ENCODE peak calls at places on chromosomes 3 and 15, in five cellular contexts. U is breast epithelium, I is fibroblast of lung, L is foreskin fibroblast, K is cardiac muscle cell. D is an unnamed sample.

GRCh38 chr3:133472242-133472641 is 72.4 kb downstream of the BFSP2 start:
- DNase-seq in U (no peak), I (peak), L (peak), K (peak), D (no peak)

GRCh38 chr3:11601446-11602241 is 42.1 kb downstream of the VGLL4 start:
- DNase-seq in U (no peak), I (peak), L (no peak), K (peak), D (peak)

GRCh38 chr3:124800076-124800475 is 69.8 kb downstream of the UMPS start:
- DNase-seq in U (no peak), I (no peak), L (no peak), K (no peak), D (no peak)

GRCh38 chr15:69958494-69959134 is 139.1 kb downstream of the TLE3 start:
- DNase-seq in U (no peak), I (no peak), L (no peak), K (no peak), D (no peak)

GRCh38 chr15:38474155-38474757 is 20.3 kb downstream of the FAM98B start:
- DNase-seq in U (no peak), I (peak), L (peak), K (peak), D (peak)

GRCh38 chr15:59996498-59997041 is 7.5 kb upstream of the FOXB1 start:
- DNase-seq in U (no peak), I (no peak), L (no peak), K (no peak), D (no peak)

GRCh38 chr3:171976526-171976925 is 62.9 kb upstream of the FNDC3B start:
- DNase-seq in U (no peak), I (peak), L (peak), K (no peak), D (no peak)

GRCh38 chr3:135083756-135084155 is 288.7 kb downstream of the EPHB1 start:
- DNase-seq in U (no peak), I (no peak), L (no peak), K (no peak), D (no peak)

GRCh38 chr3:140568842-140569520 is 108.9 kb upstream of the TRIM42 start:
- DNase-seq in U (peak), I (peak), L (no peak), K (peak), D (no peak)

GRCh38 chr15:62769604-62770003 is 272.9 kb upstream of the TPM1 start:
- DNase-seq in U (no peak), I (peak), L (peak), K (peak), D (no peak)

GRCh38 chr3:191695131-191695814 is 234.3 kb downstream of the PYDC2 start:
- DNase-seq in U (no peak), I (no peak), L (no peak), K (no peak), D (no peak)

GRCh38 chr3:11565492-11565891 is 78.2 kb downstream of the VGLL4 start:
- DNase-seq in U (no peak), I (no peak), L (no peak), K (no peak), D (no peak)

GRCh38 chr3:88267847-88268246 is 118.1 kb downstream of the C3orf38 start:
- DNase-seq in U (no peak), I (no peak), L (no peak), K (no peak), D (no peak)

GRCh38 chr3:156615592-156616173 is 58.7 kb upstream of the TIPARP start:
- DNase-seq in U (no peak), I (peak), L (peak), K (peak), D (no peak)

GRCh38 chr3:40511031-40511718 is 5.3 kb downstream of the ZNF620 start:
- DNase-seq in U (no peak), I (no peak), L (no peak), K (no peak), D (no peak)

GRCh38 chr3:42996633-42997075 is 17.5 kb downstream of the GASK1A start:
- DNase-seq in U (no peak), I (no peak), L (no peak), K (no peak), D (no peak)

GRCh38 chr15:37045859-37046318 is 54.5 kb downstream of the MEIS2 start:
- DNase-seq in U (no peak), I (no peak), L (no peak), K (no peak), D (no peak)

GRCh38 chr15:80210612-80211554 is 41.1 kb downstream of the CTXND1 start:
- DNase-seq in U (no peak), I (no peak), L (no peak), K (no peak), D (no peak)

GRCh38 chr15:87354661-87355410 is 901.7 kb downstream of the NTRK3 start:
- DNase-seq in U (no peak), I (peak), L (peak), K (peak), D (no peak)

GRCh38 chr15:92283813-92284212 is 109.9 kb upstream of the ST8SIA2 start:
- DNase-seq in U (no peak), I (no peak), L (no peak), K (no peak), D (no peak)

GRCh38 chr3:126448893-126449180 is 26.9 kb downstream of the ZXDC start:
- DNase-seq in U (no peak), I (no peak), L (no peak), K (no peak), D (no peak)

GRCh38 chr3:119660474-119661150 is at the start of gene POPDC2:
- DNase-seq in U (no peak), I (no peak), L (no peak), K (peak), D (no peak)

GRCh38 chr15:92606126-92606835 is 49.3 kb downstream of the FAM174B start:
- DNase-seq in U (no peak), I (no peak), L (no peak), K (no peak), D (no peak)

GRCh38 chr15:40320931-40321371 is 2.5 kb upstream of the INAFM2 start:
- DNase-seq in U (no peak), I (peak), L (peak), K (peak), D (no peak)

GRCh38 chr15:31342781-31343626 is 16.4 kb downstream of the KLF13 start:
- DNase-seq in U (no peak), I (no peak), L (no peak), K (no peak), D (no peak)

GRCh38 chr3:122563717-122564025 is 429 bp downstream of the PARP9 start:
- DNase-seq in U (no peak), I (peak), L (no peak), K (peak), D (no peak)

GRCh38 chr15:35671197-35671596 is 125.2 kb upstream of the DPH6 start:
- DNase-seq in U (no peak), I (peak), L (no peak), K (no peak), D (no peak)

GRCh38 chr3:184761120-184761841 is 49.4 kb upstream of the MAGEF1 start:
- DNase-seq in U (no peak), I (peak), L (no peak), K (peak), D (no peak)

GRCh38 chr3:64091501-64091900 is 68.2 kb upstream of the PSMD6 start:
- DNase-seq in U (no peak), I (no peak), L (no peak), K (no peak), D (no peak)

GRCh38 chr3:74711913-74712512 is 97.6 kb upstream of the CNTN3 start:
- DNase-seq in U (no peak), I (no peak), L (no peak), K (no peak), D (no peak)

GRCh38 chr3:57230006-57230405 is 2.5 kb downstream of the APPL1 start:
- DNase-seq in U (no peak), I (no peak), L (no peak), K (no peak), D (no peak)

GRCh38 chr15:83108266-83109219 is 1.1 kb downstream of the TM6SF1 start:
- DNase-seq in U (no peak), I (no peak), L (no peak), K (peak), D (peak)

GRCh38 chr3:50204804-50205718 is at the start of gene SLC38A3:
- DNase-seq in U (no peak), I (no peak), L (no peak), K (no peak), D (no peak)
- H3K4me3 ChIP-seq in U (peak), I (peak), L (peak), K (peak), D (no peak)

DNA sequence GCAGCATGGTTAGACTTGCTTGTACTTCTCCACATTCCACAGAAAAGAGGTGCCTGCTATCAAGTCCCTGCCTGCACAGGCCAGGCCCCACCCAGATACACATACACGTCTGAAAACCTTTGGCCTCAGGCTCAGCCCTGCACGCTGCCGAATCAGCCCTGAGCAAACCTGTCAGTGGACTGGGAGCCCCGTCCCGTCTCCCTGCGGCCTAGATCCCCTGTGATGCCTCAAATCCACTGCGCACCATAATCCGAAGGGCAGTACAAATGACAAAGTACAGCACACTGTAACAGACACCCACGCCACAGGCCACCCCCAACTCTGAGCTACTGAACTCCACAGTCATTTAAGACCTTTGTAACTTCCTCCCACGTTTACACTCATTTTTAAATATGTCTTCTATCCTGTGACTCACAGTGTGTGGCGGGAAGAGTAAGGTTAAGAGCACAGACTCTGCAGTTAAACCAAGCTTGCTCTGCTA is 67.1 kb downstream of the MB21D2 start:
- DNase-seq in U (no peak), I (peak), L (peak), K (peak), D (no peak)
- H3K4me3 ChIP-seq in U (no peak), I (no peak), L (no peak), K (no peak), D (no peak)

DNA sequence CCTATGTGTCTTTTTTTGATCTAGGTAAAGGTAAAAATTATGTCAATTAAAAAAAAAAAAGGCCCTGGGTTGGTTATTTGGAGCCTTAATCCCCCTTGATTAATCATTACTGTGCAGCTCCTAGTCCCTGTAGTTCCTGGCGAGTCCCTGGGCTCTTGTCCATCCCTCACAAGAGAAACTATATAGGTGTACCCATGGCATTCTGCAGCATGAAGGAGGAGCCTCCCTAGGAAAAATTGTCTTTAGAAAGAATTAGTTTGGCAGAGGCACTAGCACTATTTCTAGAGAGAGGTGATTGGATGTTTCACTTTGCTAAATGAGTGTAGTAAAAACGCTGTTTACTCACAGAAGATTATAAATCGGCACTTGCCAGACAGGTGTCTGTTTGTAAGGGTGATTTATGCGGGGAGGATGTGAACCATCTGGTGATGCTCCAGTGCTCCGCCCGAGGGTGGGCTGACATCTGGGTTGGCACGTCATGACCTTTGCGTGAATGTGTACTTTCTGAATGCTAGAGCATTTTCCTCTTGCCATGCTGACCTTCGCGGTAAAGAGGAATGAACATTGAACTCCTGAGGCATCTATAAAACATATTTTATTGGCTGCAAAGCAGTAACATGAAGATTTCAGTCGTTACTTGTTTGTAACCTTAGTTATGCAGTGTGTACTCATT is 12.6 kb downstream of the PLCL2 start:
- DNase-seq in U (no peak), I (no peak), L (peak), K (no peak), D (no peak)
- H3K4me3 ChIP-seq in U (no peak), I (no peak), L (no peak), K (no peak), D (no peak)

GRCh38 chr15:98850991-98851776 is 156.4 kb downstream of the PGPEP1L start:
- DNase-seq in U (peak), I (peak), L (peak), K (peak), D (peak)

GRCh38 chr15:98855067-98855814 is 152.4 kb downstream of the PGPEP1L start:
- DNase-seq in U (no peak), I (no peak), L (no peak), K (no peak), D (no peak)

GRCh38 chr15:98854496-98854895 is 153.1 kb downstream of the PGPEP1L start:
- DNase-seq in U (no peak), I (no peak), L (no peak), K (no peak), D (no peak)

GRCh38 chr15:98853593-98854420 is 153.8 kb downstream of the PGPEP1L start:
- DNase-seq in U (no peak), I (no peak), L (no peak), K (peak), D (peak)

GRCh38 chr15:98853161-98853560 is 154.4 kb downstream of the PGPEP1L start:
- DNase-seq in U (peak), I (peak), L (peak), K (peak), D (peak)
- H3K4me3 ChIP-seq in U (peak), I (peak), L (peak), K (peak), D (peak)

GRCh38 chr3:46692566-46692983 is 904 bp downstream of the ALS2CL start:
- DNase-seq in U (peak), I (peak), L (no peak), K (no peak), D (no peak)
- H3K4me3 ChIP-seq in U (peak), I (peak), L (peak), K (peak), D (no peak)

GRCh38 chr3:128567141-128567540 is 74.1 kb upstream of the GATA2 start:
- DNase-seq in U (no peak), I (no peak), L (no peak), K (no peak), D (no peak)

GRCh38 chr3:128569756-128570155 is 76.8 kb upstream of the GATA2 start:
- DNase-seq in U (no peak), I (no peak), L (no peak), K (no peak), D (no peak)

GRCh38 chr3:128572013-128572412 is 78.6 kb downstream of the RPN1 start:
- DNase-seq in U (no peak), I (no peak), L (no peak), K (no peak), D (no peak)

GRCh38 chr3:128568602-128569490 is 75.8 kb upstream of the GATA2 start:
- DNase-seq in U (no peak), I (no peak), L (no peak), K (no peak), D (no peak)

GRCh38 chr3:128567705-128568356 is 74.8 kb upstream of the GATA2 start:
- DNase-seq in U (no peak), I (no peak), L (no peak), K (no peak), D (no peak)
- H3K4me3 ChIP-seq in U (no peak), I (no peak), L (no peak), K (no peak), D (no peak)

GRCh38 chr15:77083381-77084160 is 12.7 kb upstream of the TSPAN3 start:
- DNase-seq in U (peak), I (peak), L (no peak), K (peak), D (no peak)
- H3K4me3 ChIP-seq in U (peak), I (peak), L (no peak), K (peak), D (no peak)

D was measured in HL-60.